ENCODE peak calls at places on chromosomes 2 and 18, in four cellular contexts. Z is H54, K is HFF-Myc, O is amniotic stem cell. R is an unnamed sample.

GRCh38 chr2:220779918-220780317 is 792.2 kb downstream of the EPHA4 start:
- DNase-seq in Z (no peak), K (peak), O (no peak), R (peak)

GRCh38 chr2:231640229-231640628 is 47.6 kb downstream of the TEX44 start:
- DNase-seq in Z (no peak), K (no peak), O (no peak), R (no peak)

GRCh38 chr2:47035615-47036488 is 119.3 kb downstream of the STPG4 start:
- DNase-seq in Z (no peak), K (no peak), O (no peak), R (no peak)

GRCh38 chr2:217553689-217554088 is 449.1 kb downstream of the TNS1 start:
- DNase-seq in Z (no peak), K (no peak), O (no peak), R (no peak)

GRCh38 chr2:84201158-84201557 is 257.9 kb downstream of the SUCLG1 start:
- DNase-seq in Z (no peak), K (no peak), O (no peak), R (no peak)

GRCh38 chr2:175036582-175037018 is 31.4 kb upstream of the CHN1 start:
- DNase-seq in Z (no peak), K (no peak), O (no peak), R (no peak)

GRCh38 chr2:9087151-9087681 is 83.7 kb upstream of the MBOAT2 start:
- DNase-seq in Z (no peak), K (no peak), O (no peak), R (no peak)

GRCh38 chr2:3124921-3125760 is 252.5 kb downstream of the EIPR1 start:
- DNase-seq in Z (no peak), K (no peak), O (no peak), R (no peak)

GRCh38 chr2:120597595-120598193 is 138.0 kb upstream of the GLI2 start:
- DNase-seq in Z (no peak), K (no peak), O (no peak), R (no peak)

GRCh38 chr2:53051157-53051556 is 716.4 kb upstream of the CHAC2 start:
- DNase-seq in Z (no peak), K (no peak), O (no peak), R (no peak)

GRCh38 chr18:24111936-24112335 is 26.9 kb upstream of the CABYR start:
- DNase-seq in Z (no peak), K (no peak), O (no peak), R (no peak)

GRCh38 chr2:106108791-106109190 is 85.3 kb downstream of the UXS1 start:
- DNase-seq in Z (no peak), K (no peak), O (no peak), R (no peak)

GRCh38 chr18:48910972-48911545 is 39.7 kb downstream of the SMAD7 start:
- DNase-seq in Z (no peak), K (no peak), O (no peak), R (no peak)

GRCh38 chr2:9249036-9249800 is 42.6 kb downstream of the ASAP2 start:
- DNase-seq in Z (peak), K (no peak), O (no peak), R (no peak)

GRCh38 chr2:72926368-72926767 is 9.0 kb downstream of the EMX1 start:
- DNase-seq in Z (no peak), K (no peak), O (no peak), R (no peak)

GRCh38 chr2:225400060-225400511 is 576 bp downstream of the NYAP2 start:
- DNase-seq in Z (no peak), K (peak), O (peak), R (no peak)

GRCh38 chr18:76821875-76822509 is 365 bp upstream of the ZNF236 start:
- DNase-seq in Z (peak), K (no peak), O (peak), R (no peak)

GRCh38 chr2:60533114-60534033 is 20.1 kb downstream of the BCL11A start:
- DNase-seq in Z (no peak), K (peak), O (no peak), R (no peak)

GRCh38 chr2:71453404-71454220 is at the start of gene DYSF:
- DNase-seq in Z (no peak), K (no peak), O (no peak), R (no peak)

GRCh38 chr2:142285480-142285879 is 154.7 kb upstream of the LRP1B start:
- DNase-seq in Z (no peak), K (no peak), O (no peak), R (no peak)

GRCh38 chr2:176140520-176141317 is 10.6 kb upstream of the HOXD4 start:
- DNase-seq in Z (peak), K (no peak), O (no peak), R (no peak)

GRCh38 chr18:79964330-79965118 is at the start of gene HSBP1L1:
- DNase-seq in Z (no peak), K (no peak), O (no peak), R (no peak)

GRCh38 chr2:46847185-46847710 is 68.4 kb downstream of the MCFD2 start:
- DNase-seq in Z (peak), K (peak), O (peak), R (no peak)

GRCh38 chr18:58416704-58417683 is 211.9 kb downstream of the ALPK2 start:
- DNase-seq in Z (no peak), K (peak), O (no peak), R (no peak)

GRCh38 chr2:9160732-9161131 is 45.9 kb upstream of the ASAP2 start:
- DNase-seq in Z (no peak), K (no peak), O (no peak), R (no peak)

GRCh38 chr2:1721706-1722483 is 22.4 kb downstream of the PXDN start:
- DNase-seq in Z (no peak), K (no peak), O (peak), R (no peak)

GRCh38 chr2:60516383-60516811 is 37.1 kb downstream of the BCL11A start:
- DNase-seq in Z (no peak), K (peak), O (peak), R (no peak)

GRCh38 chr2:147352775-147353381 is 492.0 kb upstream of the ACVR2A start:
- DNase-seq in Z (no peak), K (no peak), O (no peak), R (no peak)

GRCh38 chr18:61635901-61636528 is 256.8 kb downstream of the RNF152 start:
- DNase-seq in Z (peak), K (no peak), O (peak), R (peak)

GRCh38 chr2:126482582-126483464 is 173.1 kb upstream of the GYPC start:
- DNase-seq in Z (no peak), K (no peak), O (no peak), R (no peak)